ENCODE peak calls at places on chromosomes 2 and 18, in four cellular contexts. M, N, C and F are unnamed samples.

GRCh38 chr2:86035883-86036789 is 69.5 kb downstream of the POLR1A start:
- DNase-seq in M (peak), N (no peak), C (peak), F (peak)

GRCh38 chr2:100234141-100234540 is 88.2 kb downstream of the LONRF2 start:
- DNase-seq in M (peak), N (no peak), C (no peak), F (no peak)

GRCh38 chr2:198615972-198616371 is 811.6 kb downstream of the PLCL1 start:
- DNase-seq in C (no peak), N (no peak), M (peak), F (no peak)

GRCh38 chr2:105749583-105750399 is 5.1 kb downstream of the NCK2 start:
- DNase-seq in M (peak), C (no peak), N (no peak), F (no peak)

GRCh38 chr2:166516712-166517303 is 22.8 kb upstream of the SCN7A start:
- DNase-seq in N (no peak), C (peak), M (peak), F (no peak)

GRCh38 chr18:12651651-12652050 is 6.3 kb downstream of the SPIRE1 start:
- DNase-seq in C (no peak), N (no peak), M (no peak), F (no peak)

GRCh38 chr2:128312411-128312810 is 6.3 kb downstream of the HS6ST1 start:
- DNase-seq in N (no peak), M (no peak), C (no peak), F (no peak)

GRCh38 chr2:55712477-55713060 is 18.9 kb upstream of the PNPT1 start:
- DNase-seq in M (no peak), C (no peak), N (no peak), F (no peak)

GRCh38 chr2:67083978-67084377 is 313.2 kb upstream of the ETAA1 start:
- DNase-seq in C (no peak), N (no peak), M (no peak), F (no peak)

GRCh38 chr18:68532328-68532885 is 182.5 kb downstream of the TMX3 start:
- DNase-seq in M (no peak), N (no peak), C (no peak), F (no peak)

GRCh38 chr18:23422751-23423418 is 30.2 kb upstream of the RIOK3 start:
- DNase-seq in C (peak), N (peak), M (no peak), F (peak)

GRCh38 chr2:100821255-100821912 is 1.4 kb downstream of the NPAS2 start:
- DNase-seq in C (no peak), M (peak), N (no peak), F (no peak)

GRCh38 chr18:57789759-57790158 is 13.4 kb downstream of the ATP8B1 start:
- DNase-seq in M (no peak), C (no peak), N (no peak), F (no peak)

GRCh38 chr2:10366601-10367270 is 64.0 kb downstream of the HPCAL1 start:
- DNase-seq in M (no peak), C (no peak), N (no peak), F (no peak)

GRCh38 chr2:222315443-222316121 is 16.8 kb upstream of the PAX3 start:
- DNase-seq in N (no peak), C (no peak), M (no peak), F (no peak)

GRCh38 chr2:143231257-143231650 is 102.0 kb downstream of the ARHGAP15 start:
- DNase-seq in N (no peak), C (no peak), M (peak), F (no peak)

GRCh38 chr2:165621086-165621560 is 151.6 kb downstream of the CSRNP3 start:
- DNase-seq in N (no peak), C (no peak), M (peak), F (no peak)

GRCh38 chr2:196220671-196221070 is 49.3 kb upstream of the STK17B start:
- DNase-seq in C (no peak), N (no peak), M (no peak), F (no peak)

GRCh38 chr2:11018651-11019185 is 107.0 kb downstream of the KCNF1 start:
- DNase-seq in C (no peak), M (no peak), N (no peak), F (no peak)

GRCh38 chr2:38532366-38532765 is 70.4 kb downstream of the HNRNPLL start:
- DNase-seq in C (no peak), N (no peak), M (no peak), F (no peak)

DNA sequence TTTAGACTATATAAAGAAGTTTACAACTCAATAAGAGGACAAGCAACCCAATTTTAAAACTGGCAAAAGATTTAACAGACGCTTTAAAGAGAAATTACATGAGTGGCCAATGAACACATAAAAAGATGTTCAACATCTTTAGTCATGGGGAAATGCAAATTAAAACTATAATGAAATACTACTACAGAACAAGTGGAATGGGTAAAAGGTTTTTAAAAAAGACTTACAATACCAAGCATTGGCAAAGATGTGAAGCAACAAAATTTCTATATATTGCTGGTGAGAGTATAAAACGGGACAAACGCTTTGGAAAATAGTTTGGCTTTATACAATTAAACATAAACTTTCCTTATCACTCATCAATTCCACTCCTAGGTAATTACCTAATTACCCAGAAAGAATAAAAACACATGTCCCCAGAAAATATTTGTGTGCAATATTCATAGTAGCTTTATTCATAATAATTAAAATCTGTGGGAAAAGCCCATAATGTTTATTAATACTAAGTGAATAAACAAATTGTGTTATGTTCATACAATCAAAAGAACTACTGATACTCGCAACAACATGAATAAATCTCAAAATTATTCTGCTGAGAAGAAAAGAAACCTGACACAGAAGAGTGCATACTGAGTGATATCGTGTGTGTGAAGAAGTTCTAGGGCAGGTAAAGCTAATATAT is 76.7 kb upstream of the MYCN start:
- DNase-seq in M (no peak), N (no peak), C (no peak), F (no peak)
- TF ChIP-seq CTCF in M (no peak), N (no peak), C (no peak), F (no peak)

GRCh38 chr2:217911283-217911965 is 91.4 kb downstream of the TNS1 start:
- DNase-seq in C (no peak), M (no peak), N (no peak), F (no peak)

GRCh38 chr2:217910875-217911212 is 92.0 kb downstream of the TNS1 start:
- DNase-seq in C (no peak), M (no peak), N (no peak), F (no peak)

GRCh38 chr2:217907266-217907665 is 95.5 kb downstream of the TNS1 start:
- DNase-seq in C (peak), M (no peak), N (no peak), F (no peak)

GRCh38 chr2:217908544-217908943 is 94.3 kb downstream of the TNS1 start:
- DNase-seq in C (no peak), M (no peak), N (no peak), F (no peak)

GRCh38 chr2:217909156-217909820 is 93.5 kb downstream of the TNS1 start:
- DNase-seq in N (no peak), C (no peak), M (no peak), F (no peak)
- TF ChIP-seq CTCF in N (no peak), C (no peak), M (peak), F (no peak)

GRCh38 chr18:10015941-10016819 is 102.4 kb downstream of the VAPA start:
- DNase-seq in M (peak), N (no peak), C (no peak), F (no peak)
- TF ChIP-seq CTCF in M (peak), N (no peak), C (peak), F (no peak)

DNA sequence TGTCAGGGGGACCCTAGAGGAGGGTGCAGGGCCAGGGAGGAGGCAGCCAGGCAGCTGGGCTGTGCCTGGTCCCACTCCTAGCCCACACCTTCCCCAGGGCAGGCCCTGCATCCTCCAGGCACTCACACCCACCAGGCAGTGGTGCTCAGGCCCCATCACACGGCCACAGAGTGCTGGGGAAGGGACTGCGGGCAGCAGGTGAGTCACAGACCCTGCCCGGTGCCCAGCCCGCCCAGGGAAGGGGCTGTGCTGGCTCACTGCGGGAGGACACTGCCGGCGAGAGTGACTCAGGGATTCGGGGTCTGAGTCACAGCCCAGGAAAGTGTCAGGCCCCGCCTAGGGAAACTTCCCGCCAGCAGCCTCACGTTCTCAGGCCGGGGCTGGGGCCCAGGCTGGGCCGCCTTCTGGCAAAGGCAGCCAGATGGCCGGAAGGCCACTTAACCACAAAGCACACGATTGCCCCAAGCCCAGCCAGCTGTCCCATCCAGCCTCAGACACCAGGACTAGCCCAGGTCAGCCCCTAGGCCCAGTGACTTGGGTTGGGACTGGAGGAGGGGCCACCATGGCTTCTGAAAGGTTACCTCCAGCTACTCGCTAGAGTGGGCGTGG is 42.2 kb downstream of the BIN1 start:
- DNase-seq in C (peak), M (peak), N (peak), F (peak)
- TF ChIP-seq CTCF in C (no peak), M (peak), N (peak), F (peak)

DNA sequence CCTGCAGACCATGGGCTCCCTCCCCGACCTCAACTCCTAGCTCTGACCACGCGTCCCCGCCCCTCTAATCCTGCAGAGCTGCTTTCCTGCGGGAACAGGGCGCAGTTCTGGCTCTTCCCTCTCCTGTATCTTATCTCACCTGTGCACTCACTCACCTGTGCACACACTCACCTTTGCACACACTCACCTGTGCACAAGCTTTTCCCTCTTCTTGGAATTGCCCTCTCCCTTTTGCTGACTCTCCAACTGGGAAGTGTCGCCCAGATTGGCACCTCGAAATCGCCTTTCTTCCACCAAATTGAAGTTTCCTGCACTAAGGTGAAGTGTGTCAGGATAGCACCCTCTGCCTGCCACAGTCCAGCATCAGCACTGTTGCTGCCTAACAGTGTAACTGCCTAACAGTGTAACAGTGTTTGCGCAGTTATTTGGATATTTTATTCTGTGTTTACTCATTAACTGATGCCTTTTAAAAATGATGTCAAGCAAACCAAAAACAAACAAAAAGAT is 585 bp upstream of the CMPK2 start:
- DNase-seq in C (no peak), M (peak), N (peak), F (peak)
- TF ChIP-seq CTCF in C (peak), M (peak), N (peak), F (peak)